ENCODE peak calls at places on chromosome 9, in eight cellular contexts. One of them, this sample, is unnamed.
A peak's percentile ranks its signal among the peaks of the same experiment; 100 is the strongest.

GRCh38 chr9:77793909-77794308 is 145.8 kb upstream of the GNA14 start:
- DNase-seq in H1: no peak
- DNase-seq in A549: no peak
- DNase-seq in K562: no peak
- DNase-seq in A673: peak; percentile 74
- DNase-seq in tibial nerve: no peak
- DNase-seq in breast epithelium: no peak
- DNase-seq in Peyer's patch: no peak
- DNase-seq in this sample: no peak

GRCh38 chr9:4117835-4118610 is 181.8 kb downstream of the GLIS3 start:
- DNase-seq in H1: peak; percentile 36
- DNase-seq in A549: no peak
- DNase-seq in K562: peak; percentile 54
- DNase-seq in A673: peak; percentile 77
- DNase-seq in tibial nerve: no peak
- DNase-seq in breast epithelium: no peak
- DNase-seq in Peyer's patch: peak; percentile 52
- DNase-seq in this sample: no peak

GRCh38 chr9:137078701-137079400 is 1.5 kb downstream of the UAP1L1 start:
- DNase-seq in H1: no peak
- DNase-seq in A549: no peak
- DNase-seq in K562: no peak
- DNase-seq in A673: no peak
- DNase-seq in tibial nerve: no peak
- DNase-seq in breast epithelium: no peak
- DNase-seq in Peyer's patch: no peak
- DNase-seq in this sample: no peak

GRCh38 chr9:16619897-16620296 is 250.6 kb downstream of the BNC2 start:
- DNase-seq in H1: no peak
- DNase-seq in A549: no peak
- DNase-seq in K562: no peak
- DNase-seq in A673: no peak
- DNase-seq in tibial nerve: no peak
- DNase-seq in breast epithelium: no peak
- DNase-seq in Peyer's patch: no peak
- DNase-seq in this sample: no peak

GRCh38 chr9:33130501-33130900 is 36.6 kb downstream of the B4GALT1 start:
- DNase-seq in H1: no peak
- DNase-seq in A549: peak; percentile 29
- DNase-seq in K562: no peak
- DNase-seq in A673: peak; percentile 17
- DNase-seq in tibial nerve: no peak
- DNase-seq in breast epithelium: no peak
- DNase-seq in Peyer's patch: no peak
- DNase-seq in this sample: no peak

GRCh38 chr9:123615381-123615780 is 259.4 kb downstream of the CRB2 start:
- DNase-seq in H1: no peak
- DNase-seq in A549: no peak
- DNase-seq in K562: no peak
- DNase-seq in A673: no peak
- DNase-seq in tibial nerve: no peak
- DNase-seq in breast epithelium: no peak
- DNase-seq in Peyer's patch: peak; percentile 54
- DNase-seq in this sample: no peak

GRCh38 chr9:129751841-129752801 is 721 bp downstream of the PTGES start:
- DNase-seq in H1: no peak
- DNase-seq in A549: no peak
- DNase-seq in K562: no peak
- DNase-seq in A673: no peak
- DNase-seq in tibial nerve: no peak
- DNase-seq in breast epithelium: peak; percentile 73
- DNase-seq in Peyer's patch: peak; percentile 63
- DNase-seq in this sample: no peak

GRCh38 chr9:76215066-76215465 is 179.2 kb downstream of the RFK start:
- DNase-seq in H1: no peak
- DNase-seq in A549: no peak
- DNase-seq in K562: no peak
- DNase-seq in A673: no peak
- DNase-seq in tibial nerve: no peak
- DNase-seq in breast epithelium: no peak
- DNase-seq in Peyer's patch: no peak
- DNase-seq in this sample: no peak

GRCh38 chr9:114906922-114907571 is 23.3 kb downstream of the TNFSF8 start:
- DNase-seq in H1: peak; percentile 63
- DNase-seq in A549: peak; percentile 49
- DNase-seq in K562: no peak
- DNase-seq in A673: peak; percentile 63
- DNase-seq in tibial nerve: no peak
- DNase-seq in breast epithelium: no peak
- DNase-seq in Peyer's patch: no peak
- DNase-seq in this sample: no peak

GRCh38 chr9:72029986-72030385 is 30.4 kb downstream of the C9orf57 start:
- DNase-seq in H1: no peak
- DNase-seq in A549: no peak
- DNase-seq in K562: no peak
- DNase-seq in A673: no peak
- DNase-seq in tibial nerve: no peak
- DNase-seq in breast epithelium: no peak
- DNase-seq in Peyer's patch: no peak
- DNase-seq in this sample: no peak

GRCh38 chr9:126652140-126652558 is 38.4 kb downstream of the LMX1B start:
- DNase-seq in H1: no peak
- DNase-seq in A549: no peak
- DNase-seq in K562: peak; percentile 36
- DNase-seq in A673: no peak
- DNase-seq in tibial nerve: no peak
- DNase-seq in breast epithelium: no peak
- DNase-seq in Peyer's patch: peak; percentile 74
- DNase-seq in this sample: no peak

GRCh38 chr9:122370303-122370702 is 521 bp upstream of the PTGS1 start:
- DNase-seq in H1: no peak
- DNase-seq in A549: no peak
- DNase-seq in K562: no peak
- DNase-seq in A673: no peak
- DNase-seq in tibial nerve: no peak
- DNase-seq in breast epithelium: no peak
- DNase-seq in Peyer's patch: peak; percentile 66
- DNase-seq in this sample: no peak

GRCh38 chr9:6897831-6898230 is 140.1 kb downstream of the KDM4C start:
- DNase-seq in H1: no peak
- DNase-seq in A549: no peak
- DNase-seq in K562: no peak
- DNase-seq in A673: no peak
- DNase-seq in tibial nerve: no peak
- DNase-seq in breast epithelium: no peak
- DNase-seq in Peyer's patch: no peak
- DNase-seq in this sample: no peak

GRCh38 chr9:116230233-116230632 is 76.6 kb downstream of the PAPPA start:
- DNase-seq in H1: no peak
- DNase-seq in A549: no peak
- DNase-seq in K562: no peak
- DNase-seq in A673: no peak
- DNase-seq in tibial nerve: no peak
- DNase-seq in breast epithelium: no peak
- DNase-seq in Peyer's patch: no peak
- DNase-seq in this sample: no peak

GRCh38 chr9:126750941-126751725 is 53.7 kb upstream of the ZBTB43 start:
- DNase-seq in H1: no peak
- DNase-seq in A549: no peak
- DNase-seq in K562: no peak
- DNase-seq in A673: no peak
- DNase-seq in tibial nerve: no peak
- DNase-seq in breast epithelium: no peak
- DNase-seq in Peyer's patch: no peak
- DNase-seq in this sample: no peak

GRCh38 chr9:4344946-4345345 is 45.1 kb upstream of the GLIS3 start:
- DNase-seq in H1: no peak
- DNase-seq in A549: no peak
- DNase-seq in K562: no peak
- DNase-seq in A673: no peak
- DNase-seq in tibial nerve: no peak
- DNase-seq in breast epithelium: no peak
- DNase-seq in Peyer's patch: peak; percentile 70
- DNase-seq in this sample: no peak

DNA sequence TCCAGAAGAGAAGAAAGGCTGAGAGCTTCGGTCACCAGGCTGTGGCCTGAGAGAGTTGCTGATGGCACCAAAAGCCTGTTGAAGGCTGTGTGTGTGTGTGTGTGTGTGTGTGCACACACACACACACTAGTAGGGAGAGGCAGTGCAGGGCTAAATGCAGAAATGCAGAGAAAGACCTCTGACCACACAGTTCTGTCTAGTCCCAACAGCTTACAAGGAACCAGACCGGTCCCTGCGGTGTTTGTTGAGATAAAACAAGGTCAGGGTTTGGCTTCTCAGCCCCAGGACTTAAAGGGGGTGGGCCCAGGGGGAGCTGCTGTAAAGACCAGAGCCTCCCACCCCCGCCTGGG is 225.6 kb downstream of the FANCC start:
- DNase-seq in H1: no peak
- DNase-seq in A549: no peak
- DNase-seq in K562: no peak
- DNase-seq in A673: no peak
- DNase-seq in tibial nerve: no peak
- DNase-seq in breast epithelium: no peak
- DNase-seq in Peyer's patch: no peak
- DNase-seq in this sample: no peak
- H3K4me1 ChIP-seq in H1: peaks cover 11% of the 10 kb centered on the region
- H3K4me1 ChIP-seq in A549: peaks cover 73% of the 10 kb centered on the region
- H3K4me1 ChIP-seq in K562: peaks cover 49% of the 10 kb centered on the region
- H3K4me1 ChIP-seq in A673: peaks cover 4% of the 10 kb centered on the region
- H3K4me1 ChIP-seq in tibial nerve: no peaks in the 10 kb centered on the region
- H3K4me1 ChIP-seq in breast epithelium: peaks cover 7% of the 10 kb centered on the region
- H3K4me1 ChIP-seq in Peyer's patch: peaks cover 9% of the 10 kb centered on the region
- H3K4me1 ChIP-seq in this sample: peaks cover 99% of the 10 kb centered on the region

GRCh38 chr9:86997158-86997557 is 49.9 kb upstream of the GAS1 start:
- DNase-seq in H1: no peak
- DNase-seq in A549: no peak
- DNase-seq in K562: no peak
- DNase-seq in A673: no peak
- DNase-seq in tibial nerve: no peak
- DNase-seq in breast epithelium: no peak
- DNase-seq in Peyer's patch: no peak
- DNase-seq in this sample: no peak
- TF ChIP-seq CTCF in H1: no peak
- TF ChIP-seq CTCF in A549: no peak
- TF ChIP-seq CTCF in K562: no peak
- TF ChIP-seq CTCF in A673: no peak
- TF ChIP-seq CTCF in tibial nerve: peak; percentile 14
- TF ChIP-seq CTCF in breast epithelium: no peak
- TF ChIP-seq CTCF in Peyer's patch: no peak
- TF ChIP-seq CTCF in this sample: no peak

DNA sequence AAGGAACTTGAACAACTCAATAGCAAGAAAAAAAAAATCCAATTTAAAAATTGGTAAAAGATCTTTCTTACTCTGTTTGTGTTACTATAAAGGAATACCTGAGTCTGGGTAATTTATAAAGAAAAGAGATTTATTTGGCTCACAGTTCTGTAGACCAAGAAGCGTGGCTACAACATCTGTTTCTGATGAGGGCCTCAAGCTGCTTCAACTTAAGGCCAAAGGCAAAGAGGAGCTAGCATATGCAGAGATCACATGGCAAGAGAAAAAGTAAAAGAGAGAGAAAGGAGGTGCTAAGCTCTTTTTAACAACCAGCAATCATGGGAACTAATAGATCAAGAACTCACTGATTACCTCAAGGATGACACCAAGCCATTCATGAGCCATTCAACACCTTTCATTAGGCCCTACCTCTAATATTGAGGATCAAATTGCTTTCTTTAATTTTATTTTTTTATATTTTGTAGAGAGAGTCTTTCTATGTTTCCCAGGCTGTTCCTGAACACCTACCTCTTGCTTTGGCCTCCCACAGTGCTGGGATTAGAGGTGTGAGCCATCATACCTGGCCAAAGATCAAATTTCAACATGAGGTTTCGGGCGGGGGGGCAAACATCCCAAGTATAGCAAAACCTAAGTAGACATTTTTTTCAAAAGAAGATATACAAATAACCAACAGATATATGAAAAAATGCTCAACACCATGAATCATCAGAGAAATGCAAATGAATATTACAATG is 15.9 kb upstream of the SHC3 start:
- DNase-seq in H1: no peak
- DNase-seq in A549: no peak
- DNase-seq in K562: no peak
- DNase-seq in A673: no peak
- DNase-seq in tibial nerve: no peak
- DNase-seq in breast epithelium: no peak
- DNase-seq in Peyer's patch: no peak
- DNase-seq in this sample: no peak
- H3K9me3 ChIP-seq in H1: peaks cover 2% of the 10 kb centered on the region
- H3K9me3 ChIP-seq in A549: peaks cover 17% of the 10 kb centered on the region
- H3K9me3 ChIP-seq in K562: no peaks in the 10 kb centered on the region
- H3K9me3 ChIP-seq in A673: peaks cover 11% of the 10 kb centered on the region
- H3K9me3 ChIP-seq in tibial nerve: peaks cover 35% of the 10 kb centered on the region
- H3K9me3 ChIP-seq in breast epithelium: no peaks in the 10 kb centered on the region
- H3K9me3 ChIP-seq in Peyer's patch: no peaks in the 10 kb centered on the region
- H3K9me3 ChIP-seq in this sample: no peaks in the 10 kb centered on the region

GRCh38 chr9:68978501-68978900 is 35.4 kb downstream of the PRKACG start:
- DNase-seq in H1: no peak
- DNase-seq in A549: no peak
- DNase-seq in K562: no peak
- DNase-seq in A673: no peak
- DNase-seq in tibial nerve: no peak
- DNase-seq in breast epithelium: no peak
- DNase-seq in Peyer's patch: no peak
- DNase-seq in this sample: no peak

GRCh38 chr9:68980341-68980914 is 33.5 kb downstream of the PRKACG start:
- DNase-seq in H1: no peak
- DNase-seq in A549: no peak
- DNase-seq in K562: no peak
- DNase-seq in A673: no peak
- DNase-seq in tibial nerve: no peak
- DNase-seq in breast epithelium: no peak
- DNase-seq in Peyer's patch: no peak
- DNase-seq in this sample: no peak

GRCh38 chr9:68975644-68976043 is 38.3 kb downstream of the PRKACG start:
- DNase-seq in H1: no peak
- DNase-seq in A549: no peak
- DNase-seq in K562: no peak
- DNase-seq in A673: no peak
- DNase-seq in tibial nerve: no peak
- DNase-seq in breast epithelium: no peak
- DNase-seq in Peyer's patch: no peak
- DNase-seq in this sample: no peak

GRCh38 chr9:68979538-68980314 is 34.2 kb downstream of the PRKACG start:
- DNase-seq in H1: no peak
- DNase-seq in A549: no peak
- DNase-seq in K562: no peak
- DNase-seq in A673: peak; percentile 9
- DNase-seq in tibial nerve: no peak
- DNase-seq in breast epithelium: no peak
- DNase-seq in Peyer's patch: no peak
- DNase-seq in this sample: no peak

GRCh38 chr9:68978054-68978453 is 35.9 kb downstream of the PRKACG start:
- DNase-seq in H1: no peak
- DNase-seq in A549: no peak
- DNase-seq in K562: no peak
- DNase-seq in A673: no peak
- DNase-seq in tibial nerve: no peak
- DNase-seq in breast epithelium: no peak
- DNase-seq in Peyer's patch: no peak
- DNase-seq in this sample: no peak
- H3K4me1 ChIP-seq in H1: peaks cover 3% of the 10 kb centered on the region
- H3K4me1 ChIP-seq in A549: no peaks in the 10 kb centered on the region
- H3K4me1 ChIP-seq in K562: peaks cover 12% of the 10 kb centered on the region
- H3K4me1 ChIP-seq in A673: peaks cover 16% of the 10 kb centered on the region
- H3K4me1 ChIP-seq in tibial nerve: no peaks in the 10 kb centered on the region
- H3K4me1 ChIP-seq in breast epithelium: no peaks in the 10 kb centered on the region
- H3K4me1 ChIP-seq in Peyer's patch: no peaks in the 10 kb centered on the region
- H3K4me1 ChIP-seq in this sample: peaks cover 25% of the 10 kb centered on the region

This sample was measured in vagina.